ENCODE peak calls at places on chromosomes 13 and 19, in five cellular contexts. W is K562, H is endothelial cell of umbilical vein, S is HepG2, B is GM12878. T is an unnamed sample.

GRCh38 chr13:33775339-33776108 is 42.4 kb upstream of the RFC3 start:
- DNase-seq in W (no peak), H (no peak), S (no peak), B (no peak), T (no peak)

GRCh38 chr13:92963029-92963428 is 263.6 kb upstream of the GPC6 start:
- DNase-seq in W (no peak), H (no peak), S (no peak), B (no peak), T (no peak)

GRCh38 chr13:114155320-114155719 is 22.9 kb upstream of the RASA3 start:
- DNase-seq in W (no peak), H (no peak), S (no peak), B (no peak), T (no peak)

GRCh38 chr13:91776650-91777193 is 378.3 kb downstream of the GPC5 start:
- DNase-seq in W (no peak), H (no peak), S (no peak), B (no peak), T (no peak)

GRCh38 chr19:43078311-43078710 is 4.2 kb downstream of the PSG2 start:
- DNase-seq in W (no peak), H (no peak), S (no peak), B (no peak), T (no peak)

GRCh38 chr13:35086667-35087066 is 144.6 kb downstream of the NBEA start:
- DNase-seq in W (no peak), H (no peak), S (no peak), B (no peak), T (no peak)

GRCh38 chr13:113724780-113725315 is 34.2 kb upstream of the TMEM255B start:
- DNase-seq in W (peak; percentile 67), H (peak; percentile 81), S (peak; percentile 53), B (peak; percentile 12), T (no peak)

GRCh38 chr19:54896036-54896435 is 9.9 kb upstream of the NCR1 start:
- DNase-seq in W (no peak), H (no peak), S (no peak), B (no peak), T (no peak)

GRCh38 chr13:109699628-109700071 is 86.7 kb downstream of the IRS2 start:
- DNase-seq in W (no peak), H (no peak), S (no peak), B (no peak), T (no peak)

GRCh38 chr19:10832659-10833296 is 3.2 kb downstream of the TMED1 start:
- DNase-seq in W (no peak), H (no peak), S (no peak), B (no peak), T (no peak)
- TF ChIP-seq POLR2AphosphoS5 in W (no peak), H (no peak), S (no peak), B (no peak), T (no peak)

DNA sequence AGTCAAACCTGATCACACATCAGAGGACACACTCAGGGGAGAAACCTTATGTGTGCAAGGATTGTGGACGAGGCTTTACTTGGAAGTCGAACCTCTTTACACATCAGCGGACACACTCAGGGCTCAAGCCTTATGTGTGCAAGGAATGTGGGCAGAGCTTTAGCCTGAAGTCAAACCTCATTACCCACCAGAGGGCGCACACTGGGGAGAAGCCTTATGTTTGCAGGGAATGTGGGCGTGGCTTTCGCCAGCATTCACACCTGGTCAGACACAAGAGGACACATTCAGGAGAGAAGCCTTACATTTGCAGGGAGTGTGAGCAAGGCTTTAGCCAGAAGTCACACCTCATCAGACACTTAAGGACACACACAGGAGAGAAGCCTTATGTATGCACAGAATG is 8.2 kb upstream of the ZNF527 start:
- DNase-seq in W (peak; percentile 19), H (peak; percentile 12), S (peak; percentile 42), B (no peak), T (no peak)
- H3K4me3 ChIP-seq in W (no peak overlapping the region), H (no peak overlapping the region), S (no peak overlapping the region), B (no peak overlapping the region), T (no peak overlapping the region)

GRCh38 chr19:37511186-37511585 is 4.4 kb downstream of the ZNF793 start:
- DNase-seq in W (no peak), H (no peak), S (no peak), B (no peak), T (no peak)

GRCh38 chr19:37505958-37506386 is 767 bp upstream of the ZNF793 start:
- DNase-seq in W (no peak), H (no peak), S (no peak), B (no peak), T (no peak)

GRCh38 chr19:37507167-37507464 is 377 bp downstream of the ZNF793 start:
- DNase-seq in W (no peak), H (no peak), S (no peak), B (no peak), T (no peak)

GRCh38 chr19:37511821-37512220 is 5.1 kb downstream of the ZNF793 start:
- DNase-seq in W (no peak), H (no peak), S (no peak), B (no peak), T (no peak)

GRCh38 chr19:37506387-37507166 is at the start of gene ZNF793:
- DNase-seq in W (no peak), H (peak; percentile 28), S (no peak), B (no peak), T (no peak)
- H3K9ac ChIP-seq in W (no peak within 1 kb of the TSS), H (peak within 1 kb of the TSS; percentile 72), S (no peak within 1 kb of the TSS), B (peak within 1 kb of the TSS; percentile 73), T (no peak within 1 kb of the TSS)

DNA sequence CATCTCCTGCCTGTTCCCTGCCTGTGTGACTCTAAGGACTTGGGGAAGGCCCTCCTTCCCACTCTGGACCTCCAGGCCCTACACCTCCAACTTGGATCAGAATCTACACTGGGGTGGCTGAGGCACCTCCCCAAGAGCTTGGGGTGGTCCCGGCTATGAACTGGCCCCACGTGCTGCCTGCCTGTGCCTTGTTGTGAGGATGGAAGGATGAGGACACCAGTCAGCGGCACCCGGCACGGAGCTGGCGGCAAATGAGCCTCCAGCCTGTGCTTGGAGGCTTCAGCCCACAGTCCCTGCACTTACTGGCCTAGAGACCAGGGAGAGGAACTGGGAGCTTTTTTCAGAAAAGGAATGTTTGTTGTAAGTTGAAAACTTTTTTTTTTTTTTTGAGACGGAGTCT is 8.5 kb downstream of the AKAP8 start:
- DNase-seq in W (no peak), H (no peak), S (no peak), B (no peak), T (no peak)
- TF ChIP-seq POLR2AphosphoS5 in W (no peak), H (no peak), S (no peak), B (no peak), T (no peak)

GRCh38 chr13:46745062-46745461 is 51.9 kb downstream of the ESD start:
- DNase-seq in W (no peak), H (no peak), S (no peak), B (no peak), T (no peak)
- H3K4me3 ChIP-seq in W (no peak overlapping the region), H (no peak overlapping the region), S (no peak overlapping the region), B (no peak overlapping the region), T (no peak overlapping the region)

T was measured in SK-N-MC.